ENCODE peak calls at places on chromosomes 13 and 19, in six cellular contexts. W is hepatocyte, C is GM23248, D is SK-N-SH, Z is PC-3, X is OCI-LY7. G is an unnamed sample.

GRCh38 chr13:34028496-34029442 is 210.8 kb downstream of the RFC3 start:
- DNase-seq in W (no peak), C (no peak), D (no peak), Z (peak; percentile 69), X (no peak), G (no peak)

GRCh38 chr19:19566306-19566705 is 28.2 kb downstream of the CILP2 start:
- DNase-seq in W (no peak), C (no peak), D (no peak), Z (no peak), X (no peak), G (no peak)

GRCh38 chr13:107553838-107554237 is 661.5 kb downstream of the LIG4 start:
- DNase-seq in W (no peak), C (peak; percentile 36), D (peak; percentile 39), Z (peak; percentile 3), X (no peak), G (no peak)

GRCh38 chr13:43223206-43223605 is 199.8 kb downstream of the DNAJC15 start:
- DNase-seq in W (no peak), C (no peak), D (no peak), Z (no peak), X (no peak), G (no peak)

GRCh38 chr13:97113231-97114001 is 108.7 kb upstream of the MBNL2 start:
- DNase-seq in W (peak; percentile 63), C (no peak), D (no peak), Z (no peak), X (no peak), G (no peak)

GRCh38 chr13:51967482-51968446 is 43.5 kb downstream of the ATP7B start:
- DNase-seq in W (no peak), C (no peak), D (no peak), Z (no peak), X (no peak), G (no peak)

GRCh38 chr19:10682397-10683063 is 18.7 kb upstream of the QTRT1 start:
- DNase-seq in W (no peak), C (no peak), D (no peak), Z (no peak), X (no peak), G (no peak)

GRCh38 chr13:29888306-29888705 is 37.9 kb upstream of the UBL3 start:
- DNase-seq in W (no peak), C (peak; percentile 65), D (no peak), Z (no peak), X (no peak), G (no peak)

GRCh38 chr19:525029-525428 is 6.5 kb upstream of the CDC34 start:
- DNase-seq in W (no peak), C (no peak), D (no peak), Z (no peak), X (no peak), G (no peak)

GRCh38 chr19:50496189-50497029 is 14.6 kb downstream of the JOSD2 start:
- DNase-seq in W (no peak), C (no peak), D (peak; percentile 69), Z (no peak), X (no peak), G (no peak)

GRCh38 chr19:48230555-48231129 is 25.1 kb downstream of the CARD8 start:
- DNase-seq in W (no peak), C (no peak), D (no peak), Z (no peak), X (no peak), G (no peak)

GRCh38 chr13:59269476-59269875 is 894.3 kb downstream of the DIAPH3 start:
- DNase-seq in W (no peak), C (peak; percentile 5), D (no peak), Z (no peak), X (no peak), G (no peak)

GRCh38 chr19:728011-728410 is 19.3 kb downstream of the PALM start:
- DNase-seq in W (no peak), C (no peak), D (no peak), Z (no peak), X (no peak), G (no peak)

GRCh38 chr13:99736541-99736940 is 235.0 kb downstream of the ZIC5 start:
- DNase-seq in W (no peak), C (no peak), D (no peak), Z (no peak), X (no peak), G (no peak)

GRCh38 chr13:72652681-72653080 is 74.7 kb downstream of the MZT1 start:
- DNase-seq in W (no peak), C (no peak), D (no peak), Z (peak; percentile 59), X (no peak), G (no peak)

GRCh38 chr13:28611654-28612131 is 47.2 kb upstream of the POMP start:
- DNase-seq in W (no peak), C (no peak), D (no peak), Z (no peak), X (no peak), G (no peak)

GRCh38 chr13:84446972-84447700 is 564.9 kb upstream of the SLITRK1 start:
- DNase-seq in W (no peak), C (peak; percentile 18), D (no peak), Z (no peak), X (no peak), G (no peak)

GRCh38 chr13:32427852-32428580 is at the start of gene N4BP2L1:
- DNase-seq in W (peak; percentile 79), C (peak; percentile 71), D (peak; percentile 87), Z (peak; percentile 32), X (peak; percentile 66), G (peak; percentile 82)

GRCh38 chr19:35529241-35530218 is 1.4 kb upstream of the SBSN start:
- DNase-seq in W (no peak), C (no peak), D (no peak), Z (no peak), X (no peak), G (no peak)

GRCh38 chr19:35524181-35524838 is 3.8 kb downstream of the SBSN start:
- DNase-seq in W (no peak), C (no peak), D (no peak), Z (no peak), X (no peak), G (no peak)

GRCh38 chr19:35525873-35526272 is 2.2 kb downstream of the SBSN start:
- DNase-seq in W (no peak), C (no peak), D (no peak), Z (no peak), X (no peak), G (no peak)

GRCh38 chr19:35531291-35531690 is 2.0 kb upstream of the GAPDHS start:
- DNase-seq in W (no peak), C (no peak), D (no peak), Z (peak; percentile 62), X (no peak), G (no peak)

DNA sequence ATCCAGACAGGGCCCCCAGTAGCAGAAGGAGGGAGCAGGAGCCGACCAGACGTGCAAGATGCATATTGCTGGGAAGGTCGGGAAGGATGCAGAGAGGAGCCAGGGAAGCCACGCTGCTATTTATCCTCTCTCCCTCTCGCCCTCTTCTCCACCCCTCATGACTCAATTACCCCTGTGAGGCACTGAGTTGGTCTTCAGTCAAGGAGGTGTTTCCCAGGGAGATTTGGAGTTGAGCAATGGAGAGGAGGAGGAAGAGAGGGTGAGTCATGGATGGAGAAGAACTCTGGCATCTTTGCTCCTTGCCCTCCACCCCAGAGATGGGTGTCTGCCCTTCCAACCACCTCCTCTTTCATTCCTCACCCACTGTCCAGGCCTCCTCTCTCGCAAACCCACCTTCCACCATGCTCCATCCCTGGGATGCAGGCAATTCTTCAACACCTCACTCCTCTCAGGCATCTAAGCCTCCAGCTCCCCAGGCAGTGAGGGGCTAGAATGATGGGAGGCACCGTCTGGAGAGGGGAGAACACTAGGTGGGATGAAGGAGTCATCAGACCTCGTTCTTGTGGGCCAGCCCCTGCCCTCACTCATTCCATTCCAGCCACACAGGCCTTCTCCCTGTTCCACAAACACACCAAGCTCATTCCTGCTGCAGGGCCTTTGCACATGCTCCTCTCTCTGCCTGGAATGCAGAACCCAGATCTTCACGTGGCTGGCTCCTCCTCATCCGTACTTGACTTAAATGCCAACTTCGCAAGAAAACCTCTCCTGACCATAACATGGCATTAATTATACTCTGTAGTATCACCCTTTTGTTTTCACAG is at the start of gene SBSN:
- DNase-seq in W (no peak), C (peak; percentile 94), D (no peak), Z (peak; percentile 48), X (no peak), G (no peak)
- TF ChIP-seq EZH2phosphoT487 in W (no peak), C (no peak), D (no peak), Z (no peak), X (no peak), G (no peak)

DNA sequence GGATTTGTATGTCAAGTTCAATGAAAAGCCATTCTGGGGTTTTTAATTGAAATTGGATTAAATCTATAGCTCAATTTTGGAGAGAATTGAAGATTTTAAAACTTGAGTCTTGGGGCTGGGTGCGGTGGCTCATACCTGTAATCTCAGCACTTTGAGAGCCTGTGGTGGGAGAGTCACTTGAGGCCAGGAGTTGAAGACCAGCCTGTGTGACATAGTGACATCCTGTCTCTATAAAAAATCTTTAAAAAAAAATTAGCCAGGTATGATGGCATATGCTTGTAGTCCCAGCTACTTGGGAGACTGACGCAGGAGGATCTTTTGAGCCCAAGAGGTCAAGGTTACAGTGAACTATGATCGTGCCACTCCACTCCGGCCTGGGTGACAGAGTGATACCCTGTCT is 41.2 kb downstream of the VAV1 start:
- DNase-seq in W (no peak), C (no peak), D (no peak), Z (no peak), X (no peak), G (no peak)
- H3K4me2 ChIP-seq in W (no peak overlapping the region), C (no peak overlapping the region), D (no peak overlapping the region), Z (no peak overlapping the region), X (no peak overlapping the region), G (no peak overlapping the region)

GRCh38 chr13:94328336-94329041 is 151.0 kb downstream of the DCT start:
- DNase-seq in W (no peak), C (no peak), D (no peak), Z (no peak), X (no peak), G (no peak)
- TF ChIP-seq EZH2phosphoT487 in W (no peak), C (no peak), D (no peak), Z (no peak), X (no peak), G (no peak)

GRCh38 chr19:46839752-46840151 is 10.9 kb downstream of the AP2S1 start:
- DNase-seq in W (no peak), C (peak; percentile 40), D (peak; percentile 6), Z (no peak), X (no peak), G (no peak)
- H3K4me2 ChIP-seq in W (peak overlapping the region; percentile 45), C (no peak overlapping the region), D (no peak overlapping the region), Z (no peak overlapping the region), X (no peak overlapping the region), G (no peak overlapping the region)

DNA sequence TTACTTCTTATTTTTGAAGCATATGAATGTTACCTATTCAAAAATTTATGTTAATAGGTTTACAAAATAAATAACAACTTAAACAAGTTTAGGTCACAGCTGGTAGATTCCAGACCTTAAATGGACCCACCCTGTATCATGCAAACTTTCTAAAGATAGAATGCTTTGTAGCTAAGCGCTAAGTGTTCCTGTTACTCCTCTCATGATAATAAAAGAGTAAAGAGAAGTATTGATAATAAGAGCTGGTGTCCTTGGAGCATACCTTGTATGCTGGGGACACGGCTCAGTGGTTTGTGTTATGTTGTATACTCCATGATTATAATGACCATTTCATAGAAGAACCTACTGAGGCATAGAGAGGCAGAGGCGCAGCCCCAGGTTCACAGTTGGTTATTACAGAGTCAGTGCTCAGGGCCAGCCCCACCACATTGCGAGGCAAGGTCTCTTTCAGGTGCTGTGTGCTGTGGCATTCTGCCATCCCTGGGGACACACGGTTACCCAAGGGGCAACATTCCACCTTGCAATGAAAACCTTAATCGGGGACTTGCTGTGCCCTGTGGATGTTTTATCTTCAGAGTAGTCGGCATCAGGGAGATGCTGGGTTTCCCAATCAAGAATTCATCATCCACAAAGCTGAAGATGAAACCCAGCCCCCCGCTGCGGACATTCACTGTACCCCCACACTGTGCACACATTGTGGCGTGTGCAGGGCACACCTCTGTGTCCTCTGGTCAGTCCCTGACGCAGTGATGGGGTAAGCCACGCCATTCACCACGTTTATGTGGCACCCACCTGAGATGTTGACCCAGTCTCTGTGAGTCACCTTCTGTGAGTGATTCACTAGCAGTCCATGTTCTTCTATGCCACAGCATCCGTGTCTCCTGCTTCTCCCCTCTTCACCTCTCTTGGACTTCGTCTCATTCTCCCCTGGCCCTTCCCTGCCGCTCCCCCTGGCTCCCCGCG is 186.7 kb downstream of the COL4A1 start:
- DNase-seq in W (no peak), C (peak; percentile 27), D (no peak), Z (peak; percentile 73), X (no peak), G (no peak)
- TF ChIP-seq EZH2phosphoT487 in W (no peak), C (no peak), D (no peak), Z (peak; percentile 68), X (no peak), G (no peak)

G was measured in MM.1S.